ENCODE peak calls at places on chromosome 2, in four cellular contexts. C, M, J and K are unnamed samples.

GRCh38 chr2:45008296-45009129 is 739 bp downstream of the SIX2 start:
- DNase-seq in C (no peak), M (peak; percentile 29), J (no peak), K (no peak)

GRCh38 chr2:8584174-8585066 is 97.4 kb upstream of the ID2 start:
- DNase-seq in C (no peak), M (no peak), J (no peak), K (no peak)

GRCh38 chr2:77418537-77418936 is 103.6 kb downstream of the LRRTM4 start:
- DNase-seq in C (no peak), M (no peak), J (peak; percentile 24), K (no peak)

GRCh38 chr2:112629823-112630222 is 15.9 kb upstream of the SLC20A1 start:
- DNase-seq in C (no peak), M (no peak), J (no peak), K (no peak)

GRCh38 chr2:236988216-236988615 is 97.5 kb upstream of the COPS8 start:
- DNase-seq in C (no peak), M (no peak), J (no peak), K (no peak)

GRCh38 chr2:240211598-240212424 is 71.4 kb upstream of the OTOS start:
- DNase-seq in C (no peak), M (no peak), J (no peak), K (no peak)

GRCh38 chr2:234287650-234288049 is 209.2 kb downstream of the ARL4C start:
- DNase-seq in C (no peak), M (no peak), J (no peak), K (no peak)

GRCh38 chr2:47354013-47354816 is 48.7 kb upstream of the MSH2 start:
- DNase-seq in C (no peak), M (no peak), J (no peak), K (no peak)

GRCh38 chr2:28293416-28293815 is 99.2 kb upstream of the FOSL2 start:
- DNase-seq in C (no peak), M (no peak), J (no peak), K (no peak)